ENCODE peak calls at places on chromosomes 3 and 15, in seven cellular contexts. One of them, this sample, is unnamed.

GRCh38 chr3:131007256-131007655 is 19.4 kb downstream of the ASTE1 start:
- DNase-seq in GM06990: no peak
- DNase-seq in NB4: no peak
- DNase-seq in astrocyte of the spinal cord: peak; percentile 22
- DNase-seq in AG04450: no peak
- DNase-seq in neural progenitor cell: no peak
- DNase-seq in RWPE2: no peak
- DNase-seq in this sample: no peak

GRCh38 chr3:123590685-123591450 is 6.0 kb upstream of the HACD2 start:
- DNase-seq in GM06990: no peak
- DNase-seq in NB4: no peak
- DNase-seq in astrocyte of the spinal cord: no peak
- DNase-seq in AG04450: no peak
- DNase-seq in neural progenitor cell: no peak
- DNase-seq in RWPE2: no peak
- DNase-seq in this sample: no peak

GRCh38 chr15:76840830-76841460 is 64.2 kb downstream of the SCAPER start:
- DNase-seq in GM06990: no peak
- DNase-seq in NB4: peak; percentile 52
- DNase-seq in astrocyte of the spinal cord: peak; percentile 58
- DNase-seq in AG04450: peak; percentile 24
- DNase-seq in neural progenitor cell: peak; percentile 22
- DNase-seq in RWPE2: no peak
- DNase-seq in this sample: peak; percentile 70

GRCh38 chr15:90862964-90863721 is 5.2 kb upstream of the FURIN start:
- DNase-seq in GM06990: no peak
- DNase-seq in NB4: peak; percentile 93
- DNase-seq in astrocyte of the spinal cord: no peak
- DNase-seq in AG04450: no peak
- DNase-seq in neural progenitor cell: no peak
- DNase-seq in RWPE2: no peak
- DNase-seq in this sample: peak; percentile 83

GRCh38 chr3:33074217-33075067 is 22.5 kb downstream of the GLB1 start:
- DNase-seq in GM06990: no peak
- DNase-seq in NB4: peak; percentile 79
- DNase-seq in astrocyte of the spinal cord: peak; percentile 71
- DNase-seq in AG04450: peak; percentile 43
- DNase-seq in neural progenitor cell: peak; percentile 84
- DNase-seq in RWPE2: no peak
- DNase-seq in this sample: peak; percentile 57

GRCh38 chr15:74242296-74242929 is 6.3 kb downstream of the CCDC33 start:
- DNase-seq in GM06990: no peak
- DNase-seq in NB4: no peak
- DNase-seq in astrocyte of the spinal cord: peak; percentile 36
- DNase-seq in AG04450: no peak
- DNase-seq in neural progenitor cell: peak; percentile 45
- DNase-seq in RWPE2: no peak
- DNase-seq in this sample: peak; percentile 60

GRCh38 chr15:64681424-64682024 is 93.9 kb downstream of the RBPMS2 start:
- DNase-seq in GM06990: no peak
- DNase-seq in NB4: peak; percentile 74
- DNase-seq in astrocyte of the spinal cord: peak; percentile 69
- DNase-seq in AG04450: no peak
- DNase-seq in neural progenitor cell: peak; percentile 87
- DNase-seq in RWPE2: no peak
- DNase-seq in this sample: peak; percentile 43

GRCh38 chr3:133531981-133532380 is 41.5 kb upstream of the CDV3 start:
- DNase-seq in GM06990: no peak
- DNase-seq in NB4: no peak
- DNase-seq in astrocyte of the spinal cord: peak; percentile 84
- DNase-seq in AG04450: peak; percentile 82
- DNase-seq in neural progenitor cell: no peak
- DNase-seq in RWPE2: no peak
- DNase-seq in this sample: peak; percentile 86

GRCh38 chr15:37536967-37537624 is 397.3 kb upstream of the TMCO5A start:
- DNase-seq in GM06990: no peak
- DNase-seq in NB4: no peak
- DNase-seq in astrocyte of the spinal cord: no peak
- DNase-seq in AG04450: no peak
- DNase-seq in neural progenitor cell: no peak
- DNase-seq in RWPE2: no peak
- DNase-seq in this sample: peak; percentile 19

DNA sequence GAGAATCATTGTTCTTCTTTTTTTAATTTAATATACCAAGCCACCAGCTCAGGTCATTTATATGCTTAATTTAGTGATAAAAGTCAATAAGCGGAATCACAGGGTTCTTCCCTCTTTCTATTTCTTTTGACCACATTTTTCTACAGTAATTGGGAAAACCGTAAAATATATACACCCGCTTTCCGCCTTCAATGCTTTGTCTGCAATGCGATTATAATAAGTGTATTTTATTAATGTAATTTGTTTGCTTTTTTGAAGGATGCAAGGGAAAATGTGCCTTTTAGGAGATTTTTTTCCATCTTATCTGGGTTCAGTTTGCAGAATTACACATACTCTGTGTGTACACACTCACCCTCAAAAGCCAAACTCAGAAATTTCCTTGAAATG is 8.1 kb downstream of the SOX14 start:
- DNase-seq in GM06990: no peak
- DNase-seq in NB4: no peak
- DNase-seq in astrocyte of the spinal cord: no peak
- DNase-seq in AG04450: no peak
- DNase-seq in neural progenitor cell: no peak
- DNase-seq in RWPE2: no peak
- DNase-seq in this sample: no peak
- H3K4me3 ChIP-seq in GM06990: no peak overlapping the region
- H3K4me3 ChIP-seq in NB4: no peak overlapping the region
- H3K4me3 ChIP-seq in astrocyte of the spinal cord: no peak overlapping the region
- H3K4me3 ChIP-seq in AG04450: no peak overlapping the region
- H3K4me3 ChIP-seq in neural progenitor cell: peak overlapping the region; percentile 30
- H3K4me3 ChIP-seq in RWPE2: no peak overlapping the region
- H3K4me3 ChIP-seq in this sample: no peak overlapping the region

GRCh38 chr3:17847156-17847555 is 104.7 kb upstream of the TBC1D5 start:
- DNase-seq in GM06990: no peak
- DNase-seq in NB4: no peak
- DNase-seq in astrocyte of the spinal cord: no peak
- DNase-seq in AG04450: no peak
- DNase-seq in neural progenitor cell: no peak
- DNase-seq in RWPE2: no peak
- DNase-seq in this sample: no peak
- H3K4me3 ChIP-seq in GM06990: no peak overlapping the region
- H3K4me3 ChIP-seq in NB4: no peak overlapping the region
- H3K4me3 ChIP-seq in astrocyte of the spinal cord: no peak overlapping the region
- H3K4me3 ChIP-seq in AG04450: no peak overlapping the region
- H3K4me3 ChIP-seq in neural progenitor cell: no peak overlapping the region
- H3K4me3 ChIP-seq in RWPE2: no peak overlapping the region
- H3K4me3 ChIP-seq in this sample: no peak overlapping the region

GRCh38 chr3:185175370-185175987 is 22.6 kb upstream of the C3orf70 start:
- DNase-seq in GM06990: peak; percentile 73
- DNase-seq in NB4: peak; percentile 91
- DNase-seq in astrocyte of the spinal cord: peak; percentile 14
- DNase-seq in AG04450: no peak
- DNase-seq in neural progenitor cell: peak; percentile 30
- DNase-seq in RWPE2: no peak
- DNase-seq in this sample: peak; percentile 74
- H3K4me3 ChIP-seq in GM06990: peak overlapping the region; percentile 25
- H3K4me3 ChIP-seq in NB4: peak overlapping the region; percentile 51
- H3K4me3 ChIP-seq in astrocyte of the spinal cord: no peak overlapping the region
- H3K4me3 ChIP-seq in AG04450: no peak overlapping the region
- H3K4me3 ChIP-seq in neural progenitor cell: no peak overlapping the region
- H3K4me3 ChIP-seq in RWPE2: no peak overlapping the region
- H3K4me3 ChIP-seq in this sample: no peak overlapping the region

GRCh38 chr3:44554626-44555592 is at the start of gene ZKSCAN7:
- DNase-seq in GM06990: peak; percentile 70
- DNase-seq in NB4: no peak
- DNase-seq in astrocyte of the spinal cord: peak; percentile 55
- DNase-seq in AG04450: no peak
- DNase-seq in neural progenitor cell: peak; percentile 73
- DNase-seq in RWPE2: no peak
- DNase-seq in this sample: peak; percentile 79
- H3K4me3 ChIP-seq in GM06990: peak within 1 kb of the TSS; percentile 82
- H3K4me3 ChIP-seq in NB4: no peak within 1 kb of the TSS
- H3K4me3 ChIP-seq in astrocyte of the spinal cord: peak within 1 kb of the TSS; percentile 77
- H3K4me3 ChIP-seq in AG04450: peak within 1 kb of the TSS; percentile 86
- H3K4me3 ChIP-seq in neural progenitor cell: peak within 1 kb of the TSS; percentile 89
- H3K4me3 ChIP-seq in RWPE2: peak within 1 kb of the TSS; percentile 39
- H3K4me3 ChIP-seq in this sample: peak within 1 kb of the TSS; percentile 62

DNA sequence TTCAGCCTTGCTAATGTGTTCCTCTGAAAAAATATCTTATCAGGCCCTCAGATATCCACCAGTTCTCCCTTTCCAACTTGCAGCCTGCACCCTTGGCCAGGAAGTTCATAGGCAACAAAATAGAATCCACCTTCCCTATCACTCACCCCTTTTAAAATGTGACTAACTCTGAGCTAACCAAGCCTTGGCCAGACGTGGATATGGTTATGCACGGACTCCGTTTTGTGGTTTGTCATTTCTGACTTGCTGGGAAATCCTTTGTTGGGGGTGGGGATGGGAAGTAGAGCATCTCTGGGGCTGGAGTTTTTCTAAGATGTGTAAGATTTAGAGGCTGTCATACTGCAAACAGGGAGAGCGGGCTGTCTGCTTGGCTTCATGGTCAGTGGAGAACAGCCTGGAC is 62.5 kb downstream of the SMAD3 start:
- DNase-seq in GM06990: no peak
- DNase-seq in NB4: peak; percentile 76
- DNase-seq in astrocyte of the spinal cord: peak; percentile 97
- DNase-seq in AG04450: peak; percentile 94
- DNase-seq in neural progenitor cell: no peak
- DNase-seq in RWPE2: peak; percentile 92
- DNase-seq in this sample: peak; percentile 96
- H3K4me3 ChIP-seq in GM06990: no peak overlapping the region
- H3K4me3 ChIP-seq in NB4: no peak overlapping the region
- H3K4me3 ChIP-seq in astrocyte of the spinal cord: no peak overlapping the region
- H3K4me3 ChIP-seq in AG04450: no peak overlapping the region
- H3K4me3 ChIP-seq in neural progenitor cell: no peak overlapping the region
- H3K4me3 ChIP-seq in RWPE2: no peak overlapping the region
- H3K4me3 ChIP-seq in this sample: no peak overlapping the region

GRCh38 chr3:42070089-42070885 is 20.9 kb upstream of the TRAK1 start:
- DNase-seq in GM06990: no peak
- DNase-seq in NB4: no peak
- DNase-seq in astrocyte of the spinal cord: no peak
- DNase-seq in AG04450: no peak
- DNase-seq in neural progenitor cell: no peak
- DNase-seq in RWPE2: no peak
- DNase-seq in this sample: no peak

GRCh38 chr3:42063886-42064285 is 27.3 kb upstream of the TRAK1 start:
- DNase-seq in GM06990: no peak
- DNase-seq in NB4: no peak
- DNase-seq in astrocyte of the spinal cord: peak; percentile 65
- DNase-seq in AG04450: no peak
- DNase-seq in neural progenitor cell: no peak
- DNase-seq in RWPE2: no peak
- DNase-seq in this sample: peak; percentile 98

GRCh38 chr3:42068303-42069088 is 22.7 kb upstream of the TRAK1 start:
- DNase-seq in GM06990: no peak
- DNase-seq in NB4: no peak
- DNase-seq in astrocyte of the spinal cord: no peak
- DNase-seq in AG04450: no peak
- DNase-seq in neural progenitor cell: no peak
- DNase-seq in RWPE2: no peak
- DNase-seq in this sample: no peak

GRCh38 chr3:42067324-42067723 is 23.8 kb upstream of the TRAK1 start:
- DNase-seq in GM06990: peak; percentile 81
- DNase-seq in NB4: no peak
- DNase-seq in astrocyte of the spinal cord: peak; percentile 82
- DNase-seq in AG04450: no peak
- DNase-seq in neural progenitor cell: no peak
- DNase-seq in RWPE2: no peak
- DNase-seq in this sample: peak; percentile 38

GRCh38 chr3:42066516-42067181 is 24.5 kb upstream of the TRAK1 start:
- DNase-seq in GM06990: no peak
- DNase-seq in NB4: no peak
- DNase-seq in astrocyte of the spinal cord: peak; percentile 69
- DNase-seq in AG04450: no peak
- DNase-seq in neural progenitor cell: peak; percentile 40
- DNase-seq in RWPE2: no peak
- DNase-seq in this sample: no peak
- H3K4me3 ChIP-seq in GM06990: peak overlapping the region; percentile 43
- H3K4me3 ChIP-seq in NB4: no peak overlapping the region
- H3K4me3 ChIP-seq in astrocyte of the spinal cord: no peak overlapping the region
- H3K4me3 ChIP-seq in AG04450: no peak overlapping the region
- H3K4me3 ChIP-seq in neural progenitor cell: no peak overlapping the region
- H3K4me3 ChIP-seq in RWPE2: no peak overlapping the region
- H3K4me3 ChIP-seq in this sample: peak overlapping the region; percentile 17

GRCh38 chr3:169969696-169970095 is 3.1 kb downstream of the SEC62 start:
- DNase-seq in GM06990: no peak
- DNase-seq in NB4: no peak
- DNase-seq in astrocyte of the spinal cord: no peak
- DNase-seq in AG04450: no peak
- DNase-seq in neural progenitor cell: no peak
- DNase-seq in RWPE2: no peak
- DNase-seq in this sample: no peak
- H3K4me3 ChIP-seq in GM06990: peak overlapping the region; percentile 7
- H3K4me3 ChIP-seq in NB4: peak overlapping the region; percentile 12
- H3K4me3 ChIP-seq in astrocyte of the spinal cord: no peak overlapping the region
- H3K4me3 ChIP-seq in AG04450: no peak overlapping the region
- H3K4me3 ChIP-seq in neural progenitor cell: no peak overlapping the region
- H3K4me3 ChIP-seq in RWPE2: no peak overlapping the region
- H3K4me3 ChIP-seq in this sample: no peak overlapping the region

DNA sequence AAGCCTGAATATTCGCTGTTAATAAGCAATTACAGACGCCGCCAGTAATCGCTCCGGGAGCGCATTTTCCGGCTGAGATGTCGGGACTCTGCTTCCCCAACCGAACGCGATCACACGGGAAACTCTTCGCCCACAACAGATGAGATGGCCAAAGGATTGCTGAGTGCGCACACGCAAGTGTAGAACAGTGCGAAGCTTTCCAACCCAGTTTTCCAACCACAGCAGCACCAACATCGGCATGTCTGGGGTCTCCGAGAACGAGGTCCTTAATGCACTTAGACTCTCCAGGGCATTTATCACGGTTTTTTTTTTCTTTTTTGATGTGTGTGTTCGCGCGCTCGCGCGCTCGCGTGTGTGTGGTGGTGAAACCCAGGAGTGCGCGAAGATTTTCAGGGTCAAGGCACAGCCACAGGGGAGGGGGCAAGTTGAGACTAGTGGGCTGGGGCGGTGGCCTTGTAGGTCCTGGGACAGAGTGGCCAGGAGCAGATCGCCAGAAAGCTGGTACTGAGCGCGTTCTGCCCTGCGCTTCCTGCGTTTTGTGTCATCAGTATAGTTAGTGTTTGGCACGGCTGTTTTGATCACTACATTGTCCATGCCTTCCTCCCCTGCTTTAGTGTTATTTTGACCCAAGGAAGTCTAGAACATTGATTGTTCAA is 1.8 kb upstream of the EOMES start:
- DNase-seq in GM06990: no peak
- DNase-seq in NB4: no peak
- DNase-seq in astrocyte of the spinal cord: no peak
- DNase-seq in AG04450: no peak
- DNase-seq in neural progenitor cell: peak; percentile 39
- DNase-seq in RWPE2: no peak
- DNase-seq in this sample: peak; percentile 53
- H3K4me3 ChIP-seq in GM06990: no peak overlapping the region
- H3K4me3 ChIP-seq in NB4: no peak overlapping the region
- H3K4me3 ChIP-seq in astrocyte of the spinal cord: no peak overlapping the region
- H3K4me3 ChIP-seq in AG04450: no peak overlapping the region
- H3K4me3 ChIP-seq in neural progenitor cell: no peak overlapping the region
- H3K4me3 ChIP-seq in RWPE2: no peak overlapping the region
- H3K4me3 ChIP-seq in this sample: no peak overlapping the region

GRCh38 chr3:58387650-58388546 is 45.7 kb downstream of the PDHB start:
- DNase-seq in GM06990: no peak
- DNase-seq in NB4: no peak
- DNase-seq in astrocyte of the spinal cord: no peak
- DNase-seq in AG04450: no peak
- DNase-seq in neural progenitor cell: no peak
- DNase-seq in RWPE2: no peak
- DNase-seq in this sample: no peak
- H3K4me3 ChIP-seq in GM06990: no peak overlapping the region
- H3K4me3 ChIP-seq in NB4: no peak overlapping the region
- H3K4me3 ChIP-seq in astrocyte of the spinal cord: no peak overlapping the region
- H3K4me3 ChIP-seq in AG04450: no peak overlapping the region
- H3K4me3 ChIP-seq in neural progenitor cell: no peak overlapping the region
- H3K4me3 ChIP-seq in RWPE2: no peak overlapping the region
- H3K4me3 ChIP-seq in this sample: no peak overlapping the region

This sample was measured in foreskin fibroblast.